ENCODE peak calls at places on chromosomes 6 and 20, in nine cellular contexts. O, M, C, T, G, F, W, V and Q are unnamed samples.

GRCh38 chr6:143099647-143100046 is 39.0 kb downstream of the AIG1 start:
- DNase-seq in T (no peak), F (no peak), G (peak), V (no peak), O (no peak), M (no peak), W (no peak), C (no peak), Q (no peak)

GRCh38 chr6:50128420-50129005 is 78.8 kb upstream of the DEFB112 start:
- DNase-seq in C (no peak), F (no peak), G (peak), M (peak), V (peak), T (no peak), O (no peak), W (peak), Q (no peak)

GRCh38 chr6:43771858-43772570 is 2.0 kb downstream of the VEGFA start:
- DNase-seq in T (peak), O (no peak), C (peak), M (peak), W (peak), G (no peak), V (peak), F (no peak), Q (no peak)

GRCh38 chr6:148578837-148579236 is 168.0 kb upstream of the UST start:
- DNase-seq in C (no peak), F (no peak), V (no peak), O (no peak), W (no peak), G (no peak), M (no peak), T (no peak), Q (no peak)

GRCh38 chr6:99282479-99283062 is 66.9 kb downstream of the FAXC start:
- DNase-seq in G (peak), O (no peak), T (no peak), M (peak), W (peak), F (no peak), V (peak), C (no peak), Q (no peak)

GRCh38 chr20:57078101-57078500 is 188.3 kb downstream of the BMP7 start:
- DNase-seq in W (peak), C (no peak), G (no peak), F (no peak), O (no peak), T (no peak), V (no peak), M (no peak), Q (no peak)

GRCh38 chr6:24495516-24495847 is 713 bp downstream of the ALDH5A1 start:
- DNase-seq in O (no peak), T (peak), V (no peak), F (no peak), C (peak), W (peak), M (peak), G (no peak), Q (no peak)

GRCh38 chr6:107308676-107309075 is 150.7 kb downstream of the PDSS2 start:
- DNase-seq in W (no peak), M (no peak), O (no peak), T (no peak), V (no peak), G (no peak), C (no peak), F (no peak), Q (no peak)

GRCh38 chr6:15690451-15690961 is 27.7 kb upstream of the DTNBP1 start:
- DNase-seq in F (no peak), M (peak), V (no peak), G (no peak), C (no peak), T (no peak), W (no peak), O (no peak), Q (no peak)

GRCh38 chr6:31547727-31548422 is 467 bp downstream of the NFKBIL1 start:
- DNase-seq in G (no peak), V (no peak), F (no peak), C (no peak), M (no peak), T (no peak), W (no peak), O (no peak), Q (no peak)

GRCh38 chr6:144351741-144352140 is 66.6 kb downstream of the UTRN start:
- DNase-seq in F (no peak), C (no peak), W (no peak), T (no peak), V (no peak), G (no peak), M (no peak), O (no peak), Q (no peak)